ENCODE peak calls at places on chromosomes 12 and 14, in six cellular contexts. B is left lung, U is AG04450, Z is OCI-LY7, H is MM.1S, O is iPS DF 6.9. E is an unnamed sample.

GRCh38 chr12:27351476-27351875 is 18.8 kb downstream of the BMAL2 start:
- DNase-seq in B (no peak), O (no peak), Z (no peak), U (no peak), H (no peak), E (no peak)

GRCh38 chr14:77529213-77529612 is 30.6 kb upstream of the ISM2 start:
- DNase-seq in Z (no peak), H (no peak), O (no peak), U (peak; percentile 23), B (no peak), E (no peak)

GRCh38 chr14:87797001-87797400 is 196.0 kb downstream of the GALC start:
- DNase-seq in U (no peak), H (no peak), B (no peak), O (no peak), Z (no peak), E (no peak)

GRCh38 chr12:102957339-102958050 is at the start of gene ASCL1:
- DNase-seq in U (no peak), B (no peak), H (peak; percentile 34), O (no peak), Z (no peak), E (no peak)

GRCh38 chr14:51862171-51862838 is 1.9 kb downstream of the GNG2 start:
- DNase-seq in B (no peak), Z (peak; percentile 32), U (no peak), H (peak; percentile 13), O (no peak), E (no peak)

GRCh38 chr14:85471744-85472143 is 58.2 kb upstream of the FLRT2 start:
- DNase-seq in U (peak; percentile 70), Z (no peak), O (no peak), H (no peak), B (no peak), E (no peak)

GRCh38 chr12:13103391-13104033 is at the start of gene GSG1:
- DNase-seq in U (no peak), O (no peak), Z (peak; percentile 24), H (no peak), B (no peak), E (no peak)

GRCh38 chr12:100956311-100956852 is 161.8 kb downstream of the ANO4 start:
- DNase-seq in U (no peak), O (no peak), B (no peak), Z (no peak), H (peak; percentile 28), E (no peak)

GRCh38 chr12:41368006-41368405 is 179.9 kb downstream of the PDZRN4 start:
- DNase-seq in Z (peak; percentile 54), B (no peak), O (peak; percentile 11), U (no peak), H (peak; percentile 12), E (no peak)

GRCh38 chr12:113582521-113583218 is 111.0 kb upstream of the LHX5 start:
- DNase-seq in B (no peak), U (no peak), H (no peak), Z (no peak), O (no peak), E (no peak)

GRCh38 chr12:132887513-132888341 is at the start of gene CHFR:
- DNase-seq in O (peak; percentile 87), Z (peak; percentile 98), B (peak; percentile 99), U (peak; percentile 90), H (no peak), E (peak; percentile 93)

GRCh38 chr14:29971101-29971500 is 43.5 kb upstream of the PRKD1 start:
- DNase-seq in H (no peak), Z (no peak), B (peak; percentile 46), O (no peak), U (no peak), E (no peak)

GRCh38 chr12:130347588-130347987 is 9.9 kb downstream of the PIWIL1 start:
- DNase-seq in Z (no peak), U (no peak), O (no peak), B (no peak), H (no peak), E (no peak)

GRCh38 chr12:28035483-28035882 is 63.0 kb upstream of the PTHLH start:
- DNase-seq in O (no peak), U (no peak), B (no peak), H (no peak), Z (no peak), E (no peak)

GRCh38 chr12:98738539-98738938 is 93.4 kb downstream of the APAF1 start:
- DNase-seq in B (no peak), O (no peak), U (no peak), Z (no peak), H (no peak), E (no peak)

GRCh38 chr12:62215506-62215905 is 44.7 kb upstream of the USP15 start:
- DNase-seq in B (no peak), Z (no peak), U (no peak), O (no peak), H (no peak), E (no peak)

GRCh38 chr12:85963322-85963721 is 89.2 kb downstream of the NTS start:
- DNase-seq in U (no peak), B (no peak), Z (no peak), H (no peak), O (no peak), E (no peak)

GRCh38 chr14:103535081-103535890 is 6.3 kb downstream of the TRMT61A start:
- DNase-seq in U (no peak), Z (no peak), O (no peak), H (no peak), B (peak; percentile 68), E (no peak)

GRCh38 chr14:20836668-20837338 is 34.2 kb upstream of the RNASE1 start:
- DNase-seq in Z (no peak), B (no peak), O (no peak), H (no peak), U (no peak), E (no peak)

GRCh38 chr14:103141117-103141796 is 18.0 kb downstream of the TNFAIP2 start:
- DNase-seq in U (no peak), O (no peak), H (peak; percentile 45), B (peak; percentile 71), Z (peak; percentile 91), E (no peak)

GRCh38 chr14:104114421-104115130 is 23.8 kb upstream of the KIF26A start:
- DNase-seq in U (no peak), O (no peak), Z (no peak), B (peak; percentile 61), H (no peak), E (peak; percentile 3)

GRCh38 chr14:99425272-99425681 is 55.4 kb downstream of the SETD3 start:
- DNase-seq in H (no peak), Z (peak; percentile 51), O (no peak), B (peak; percentile 87), U (no peak), E (no peak)

GRCh38 chr14:56172571-56172971 is 54.4 kb downstream of the PELI2 start:
- DNase-seq in B (no peak), Z (no peak), O (no peak), U (peak; percentile 52), H (no peak), E (no peak)

GRCh38 chr14:56170877-56171422 is 52.7 kb downstream of the PELI2 start:
- DNase-seq in U (no peak), Z (no peak), H (no peak), O (no peak), B (no peak), E (no peak)

GRCh38 chr14:56170028-56170427 is 51.8 kb downstream of the PELI2 start:
- DNase-seq in Z (no peak), O (no peak), H (no peak), U (no peak), B (no peak), E (no peak)

GRCh38 chr14:56173360-56173922 is 55.2 kb downstream of the PELI2 start:
- DNase-seq in O (no peak), Z (no peak), B (no peak), U (no peak), H (no peak), E (no peak)

GRCh38 chr14:56172074-56172473 is 53.9 kb downstream of the PELI2 start:
- DNase-seq in H (no peak), U (no peak), O (no peak), B (no peak), Z (no peak), E (no peak)
- H3K9me3 ChIP-seq in H (no peaks in the 10 kb centered on the region), U (no peaks in the 10 kb centered on the region), O (no peaks in the 10 kb centered on the region), B (no peaks in the 10 kb centered on the region), Z (no peaks in the 10 kb centered on the region), E (no peaks in the 10 kb centered on the region)

DNA sequence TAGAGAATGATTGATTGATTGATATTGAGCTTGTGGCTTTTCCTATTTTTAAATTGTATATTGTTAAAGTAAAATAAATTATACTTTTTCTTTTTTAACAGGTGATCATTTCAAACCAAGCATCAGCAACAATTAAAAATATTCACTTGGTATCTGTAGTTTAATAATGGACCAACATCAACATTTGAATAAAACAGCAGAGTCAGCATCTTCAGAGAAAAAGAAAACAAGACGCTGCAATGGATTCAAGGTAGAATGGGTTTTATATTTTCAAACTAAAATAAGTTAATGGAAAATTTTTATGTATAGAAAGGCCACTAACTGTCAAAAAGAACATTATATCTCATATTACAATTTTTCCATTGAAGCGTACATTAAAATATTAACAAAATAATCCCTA is 5.1 kb downstream of the SLCO1B3 start:
- DNase-seq in B (no peak), Z (no peak), H (no peak), U (no peak), O (no peak), E (no peak)
- H3K9me3 ChIP-seq in B (no peaks in the 10 kb centered on the region), Z (no peaks in the 10 kb centered on the region), H (no peaks in the 10 kb centered on the region), U (peaks cover 13% of the 10 kb centered on the region), O (no peaks in the 10 kb centered on the region), E (no peaks in the 10 kb centered on the region)

DNA sequence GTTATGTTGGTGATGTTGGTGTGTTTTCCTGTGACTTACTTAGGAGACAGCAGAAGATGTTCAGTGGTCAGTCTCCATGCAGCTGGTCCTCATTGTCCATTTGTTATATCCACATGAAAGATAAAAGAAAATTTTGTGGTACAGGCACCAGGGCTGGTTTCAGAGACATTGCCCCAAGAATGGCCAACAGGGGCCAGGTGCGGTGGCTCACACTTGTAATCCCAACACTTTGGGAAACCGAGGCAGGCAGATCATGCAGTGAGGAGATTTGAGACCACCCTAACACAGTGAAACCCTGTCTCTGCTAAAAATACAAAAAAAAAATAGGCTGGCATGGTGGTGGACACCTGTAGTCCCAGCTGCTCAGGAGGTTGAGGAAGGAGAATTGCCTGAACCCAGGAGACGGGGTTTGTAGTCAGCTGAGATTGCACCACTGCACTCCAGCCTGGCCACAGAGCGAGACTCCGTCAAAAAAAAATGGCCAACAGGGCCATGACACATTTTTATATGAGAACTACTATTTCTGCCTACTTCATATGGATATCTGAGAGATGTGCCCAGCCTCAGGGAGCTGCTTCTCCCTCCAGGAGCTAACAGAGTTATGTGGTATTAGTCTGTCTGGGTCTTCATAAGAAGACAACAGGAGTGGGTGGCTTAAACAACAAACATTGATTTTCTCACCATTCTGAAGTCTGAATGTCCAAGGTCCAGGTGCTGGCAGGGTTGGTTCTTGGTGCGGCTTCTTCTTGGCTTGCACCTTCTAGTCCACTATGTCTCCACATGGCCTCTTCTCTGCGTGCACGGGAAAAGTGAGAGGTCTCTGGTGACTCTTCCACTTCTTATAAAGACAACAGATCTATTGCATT is 821.7 kb downstream of the TMEM121 start:
- DNase-seq in B (no peak), U (no peak), H (no peak), O (no peak), Z (no peak), E (no peak)
- H3K9me3 ChIP-seq in B (no peaks in the 10 kb centered on the region), U (no peaks in the 10 kb centered on the region), H (no peaks in the 10 kb centered on the region), O (peaks cover 27% of the 10 kb centered on the region), Z (no peaks in the 10 kb centered on the region), E (no peaks in the 10 kb centered on the region)

DNA sequence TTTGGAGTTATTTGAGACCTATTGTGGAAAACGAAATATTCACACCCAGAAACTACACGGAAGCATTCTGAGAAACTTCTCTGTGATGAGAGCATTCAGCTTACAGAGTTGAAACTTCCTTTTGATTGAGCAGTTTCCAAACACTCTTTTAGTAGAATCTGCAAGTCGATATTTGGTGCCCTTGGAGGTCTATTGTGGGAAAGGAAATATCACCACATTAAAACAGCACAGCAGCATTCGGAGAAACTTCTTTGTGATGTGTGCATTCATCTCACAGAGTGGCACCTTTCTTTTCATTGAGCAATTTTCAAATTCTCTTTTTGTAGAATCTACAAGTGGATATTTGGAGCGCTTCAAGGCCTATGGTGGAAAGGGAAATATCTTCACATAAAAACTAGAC is 595.7 kb upstream of the ALG10B start:
- DNase-seq in B (no peak), O (no peak), Z (no peak), H (no peak), U (no peak), E (no peak)
- H3K9me3 ChIP-seq in B (no peaks in the 10 kb centered on the region), O (no peaks in the 10 kb centered on the region), Z (peaks cover 15% of the 10 kb centered on the region), H (no peaks in the 10 kb centered on the region), U (no peaks in the 10 kb centered on the region), E (peaks cover 4% of the 10 kb centered on the region)